ENCODE peak calls at places on chromosome 22, in eight cellular contexts. One of them, this sample, is unnamed.

GRCh38 chr22:45527456-45527855 is 24.8 kb downstream of the FBLN1 start:
- DNase-seq in stimulated activated CD4-positive, alpha-beta T cell treated with anti-CD3 and anti-CD28 coated beads, Interleukin-4, amount 100 ng/mL, for 48 hours: no peak
- DNase-seq in activated CD8-positive, alpha-beta memory T cell treated with anti-CD3 and anti-CD28 coated beads, Interleukin-2, amount 50 U/mL, for 48 hours: no peak
- DNase-seq in naive B cell: no peak
- DNase-seq in tibial artery: no peak
- DNase-seq in H9: no peak
- DNase-seq in mucosa of gallbladder: no peak
- DNase-seq in AG04450: no peak
- DNase-seq in this sample: no peak

GRCh38 chr22:42065408-42066132 is 5.0 kb downstream of the NAGA start:
- DNase-seq in AG04450: no peak
- DNase-seq in activated CD8-positive, alpha-beta memory T cell treated with anti-CD3 and anti-CD28 coated beads, Interleukin-2, amount 50 U/mL, for 48 hours: peak
- DNase-seq in mucosa of gallbladder: no peak
- DNase-seq in tibial artery: no peak
- DNase-seq in naive B cell: no peak
- DNase-seq in stimulated activated CD4-positive, alpha-beta T cell treated with anti-CD3 and anti-CD28 coated beads, Interleukin-4, amount 100 ng/mL, for 48 hours: no peak
- DNase-seq in H9: peak
- DNase-seq in this sample: no peak

GRCh38 chr22:26589367-26589844 is 526 bp downstream of the TPST2 start:
- DNase-seq in tibial artery: no peak
- DNase-seq in naive B cell: peak
- DNase-seq in mucosa of gallbladder: peak
- DNase-seq in AG04450: no peak
- DNase-seq in activated CD8-positive, alpha-beta memory T cell treated with anti-CD3 and anti-CD28 coated beads, Interleukin-2, amount 50 U/mL, for 48 hours: peak
- DNase-seq in stimulated activated CD4-positive, alpha-beta T cell treated with anti-CD3 and anti-CD28 coated beads, Interleukin-4, amount 100 ng/mL, for 48 hours: no peak
- DNase-seq in H9: no peak
- DNase-seq in this sample: peak

GRCh38 chr22:28780296-28780695 is 7.8 kb downstream of the CCDC117 start:
- DNase-seq in mucosa of gallbladder: no peak
- DNase-seq in stimulated activated CD4-positive, alpha-beta T cell treated with anti-CD3 and anti-CD28 coated beads, Interleukin-4, amount 100 ng/mL, for 48 hours: no peak
- DNase-seq in naive B cell: no peak
- DNase-seq in H9: no peak
- DNase-seq in AG04450: no peak
- DNase-seq in activated CD8-positive, alpha-beta memory T cell treated with anti-CD3 and anti-CD28 coated beads, Interleukin-2, amount 50 U/mL, for 48 hours: no peak
- DNase-seq in tibial artery: no peak
- DNase-seq in this sample: no peak

GRCh38 chr22:22210375-22210774 is 34.2 kb upstream of the VPREB1 start:
- DNase-seq in tibial artery: no peak
- DNase-seq in H9: no peak
- DNase-seq in activated CD8-positive, alpha-beta memory T cell treated with anti-CD3 and anti-CD28 coated beads, Interleukin-2, amount 50 U/mL, for 48 hours: peak
- DNase-seq in mucosa of gallbladder: no peak
- DNase-seq in naive B cell: no peak
- DNase-seq in stimulated activated CD4-positive, alpha-beta T cell treated with anti-CD3 and anti-CD28 coated beads, Interleukin-4, amount 100 ng/mL, for 48 hours: peak
- DNase-seq in AG04450: peak
- DNase-seq in this sample: no peak

GRCh38 chr22:36797988-36798670 is 18.7 kb downstream of the PVALB start:
- DNase-seq in naive B cell: no peak
- DNase-seq in tibial artery: no peak
- DNase-seq in mucosa of gallbladder: no peak
- DNase-seq in H9: no peak
- DNase-seq in AG04450: no peak
- DNase-seq in activated CD8-positive, alpha-beta memory T cell treated with anti-CD3 and anti-CD28 coated beads, Interleukin-2, amount 50 U/mL, for 48 hours: no peak
- DNase-seq in stimulated activated CD4-positive, alpha-beta T cell treated with anti-CD3 and anti-CD28 coated beads, Interleukin-4, amount 100 ng/mL, for 48 hours: no peak
- DNase-seq in this sample: no peak

GRCh38 chr22:43867839-43868652 is 5.7 kb upstream of the SULT4A1 start:
- DNase-seq in tibial artery: no peak
- DNase-seq in AG04450: peak
- DNase-seq in mucosa of gallbladder: peak
- DNase-seq in activated CD8-positive, alpha-beta memory T cell treated with anti-CD3 and anti-CD28 coated beads, Interleukin-2, amount 50 U/mL, for 48 hours: no peak
- DNase-seq in H9: peak
- DNase-seq in stimulated activated CD4-positive, alpha-beta T cell treated with anti-CD3 and anti-CD28 coated beads, Interleukin-4, amount 100 ng/mL, for 48 hours: no peak
- DNase-seq in naive B cell: no peak
- DNase-seq in this sample: peak

GRCh38 chr22:43859621-43860020 is 2.7 kb downstream of the SULT4A1 start:
- DNase-seq in H9: peak
- DNase-seq in tibial artery: no peak
- DNase-seq in mucosa of gallbladder: no peak
- DNase-seq in stimulated activated CD4-positive, alpha-beta T cell treated with anti-CD3 and anti-CD28 coated beads, Interleukin-4, amount 100 ng/mL, for 48 hours: no peak
- DNase-seq in activated CD8-positive, alpha-beta memory T cell treated with anti-CD3 and anti-CD28 coated beads, Interleukin-2, amount 50 U/mL, for 48 hours: no peak
- DNase-seq in AG04450: no peak
- DNase-seq in naive B cell: no peak
- DNase-seq in this sample: no peak

GRCh38 chr22:17974087-17974486 is 50.3 kb downstream of the MICAL3 start:
- DNase-seq in stimulated activated CD4-positive, alpha-beta T cell treated with anti-CD3 and anti-CD28 coated beads, Interleukin-4, amount 100 ng/mL, for 48 hours: no peak
- DNase-seq in H9: no peak
- DNase-seq in AG04450: no peak
- DNase-seq in naive B cell: no peak
- DNase-seq in tibial artery: no peak
- DNase-seq in activated CD8-positive, alpha-beta memory T cell treated with anti-CD3 and anti-CD28 coated beads, Interleukin-2, amount 50 U/mL, for 48 hours: no peak
- DNase-seq in mucosa of gallbladder: no peak
- DNase-seq in this sample: no peak

GRCh38 chr22:39928556-39929401 is 27.9 kb downstream of the GRAP2 start:
- DNase-seq in H9: no peak
- DNase-seq in AG04450: no peak
- DNase-seq in activated CD8-positive, alpha-beta memory T cell treated with anti-CD3 and anti-CD28 coated beads, Interleukin-2, amount 50 U/mL, for 48 hours: no peak
- DNase-seq in mucosa of gallbladder: no peak
- DNase-seq in stimulated activated CD4-positive, alpha-beta T cell treated with anti-CD3 and anti-CD28 coated beads, Interleukin-4, amount 100 ng/mL, for 48 hours: no peak
- DNase-seq in naive B cell: no peak
- DNase-seq in tibial artery: no peak
- DNase-seq in this sample: no peak

GRCh38 chr22:49929553-49929979 is 11.1 kb downstream of the CRELD2 start:
- DNase-seq in AG04450: no peak
- DNase-seq in naive B cell: peak
- DNase-seq in H9: peak
- DNase-seq in mucosa of gallbladder: no peak
- DNase-seq in activated CD8-positive, alpha-beta memory T cell treated with anti-CD3 and anti-CD28 coated beads, Interleukin-2, amount 50 U/mL, for 48 hours: peak
- DNase-seq in stimulated activated CD4-positive, alpha-beta T cell treated with anti-CD3 and anti-CD28 coated beads, Interleukin-4, amount 100 ng/mL, for 48 hours: peak
- DNase-seq in tibial artery: no peak
- DNase-seq in this sample: peak

GRCh38 chr22:21816787-21817496 is 50.5 kb downstream of the MAPK1 start:
- DNase-seq in tibial artery: no peak
- DNase-seq in H9: no peak
- DNase-seq in naive B cell: peak
- DNase-seq in stimulated activated CD4-positive, alpha-beta T cell treated with anti-CD3 and anti-CD28 coated beads, Interleukin-4, amount 100 ng/mL, for 48 hours: no peak
- DNase-seq in mucosa of gallbladder: peak
- DNase-seq in AG04450: peak
- DNase-seq in activated CD8-positive, alpha-beta memory T cell treated with anti-CD3 and anti-CD28 coated beads, Interleukin-2, amount 50 U/mL, for 48 hours: no peak
- DNase-seq in this sample: no peak

GRCh38 chr22:40547729-40548143 is 88.8 kb downstream of the MRTFA start:
- DNase-seq in tibial artery: no peak
- DNase-seq in stimulated activated CD4-positive, alpha-beta T cell treated with anti-CD3 and anti-CD28 coated beads, Interleukin-4, amount 100 ng/mL, for 48 hours: no peak
- DNase-seq in AG04450: no peak
- DNase-seq in activated CD8-positive, alpha-beta memory T cell treated with anti-CD3 and anti-CD28 coated beads, Interleukin-2, amount 50 U/mL, for 48 hours: no peak
- DNase-seq in H9: no peak
- DNase-seq in naive B cell: no peak
- DNase-seq in mucosa of gallbladder: no peak
- DNase-seq in this sample: no peak

GRCh38 chr22:42959472-42960145 is 55.3 kb downstream of the PACSIN2 start:
- DNase-seq in stimulated activated CD4-positive, alpha-beta T cell treated with anti-CD3 and anti-CD28 coated beads, Interleukin-4, amount 100 ng/mL, for 48 hours: no peak
- DNase-seq in naive B cell: no peak
- DNase-seq in activated CD8-positive, alpha-beta memory T cell treated with anti-CD3 and anti-CD28 coated beads, Interleukin-2, amount 50 U/mL, for 48 hours: no peak
- DNase-seq in H9: no peak
- DNase-seq in tibial artery: peak
- DNase-seq in mucosa of gallbladder: peak
- DNase-seq in AG04450: peak
- DNase-seq in this sample: no peak

GRCh38 chr22:23530766-23531282 is 49.3 kb downstream of the IGLL1 start:
- DNase-seq in activated CD8-positive, alpha-beta memory T cell treated with anti-CD3 and anti-CD28 coated beads, Interleukin-2, amount 50 U/mL, for 48 hours: no peak
- DNase-seq in H9: peak
- DNase-seq in stimulated activated CD4-positive, alpha-beta T cell treated with anti-CD3 and anti-CD28 coated beads, Interleukin-4, amount 100 ng/mL, for 48 hours: no peak
- DNase-seq in AG04450: no peak
- DNase-seq in mucosa of gallbladder: no peak
- DNase-seq in tibial artery: no peak
- DNase-seq in naive B cell: no peak
- DNase-seq in this sample: no peak

GRCh38 chr22:28442951-28443876 is 236.4 kb downstream of the TTC28 start:
- DNase-seq in naive B cell: no peak
- DNase-seq in tibial artery: peak
- DNase-seq in AG04450: no peak
- DNase-seq in stimulated activated CD4-positive, alpha-beta T cell treated with anti-CD3 and anti-CD28 coated beads, Interleukin-4, amount 100 ng/mL, for 48 hours: no peak
- DNase-seq in mucosa of gallbladder: peak
- DNase-seq in activated CD8-positive, alpha-beta memory T cell treated with anti-CD3 and anti-CD28 coated beads, Interleukin-2, amount 50 U/mL, for 48 hours: peak
- DNase-seq in H9: peak
- DNase-seq in this sample: peak

GRCh38 chr22:45671051-45671782 is 417 bp upstream of the ATXN10 start:
- DNase-seq in AG04450: no peak
- DNase-seq in H9: peak
- DNase-seq in naive B cell: no peak
- DNase-seq in stimulated activated CD4-positive, alpha-beta T cell treated with anti-CD3 and anti-CD28 coated beads, Interleukin-4, amount 100 ng/mL, for 48 hours: no peak
- DNase-seq in tibial artery: no peak
- DNase-seq in mucosa of gallbladder: no peak
- DNase-seq in activated CD8-positive, alpha-beta memory T cell treated with anti-CD3 and anti-CD28 coated beads, Interleukin-2, amount 50 U/mL, for 48 hours: no peak
- DNase-seq in this sample: peak

GRCh38 chr22:42648368-42649260 is 578 bp downstream of the CYB5R3 start:
- DNase-seq in mucosa of gallbladder: peak
- DNase-seq in naive B cell: no peak
- DNase-seq in AG04450: no peak
- DNase-seq in tibial artery: peak
- DNase-seq in H9: no peak
- DNase-seq in activated CD8-positive, alpha-beta memory T cell treated with anti-CD3 and anti-CD28 coated beads, Interleukin-2, amount 50 U/mL, for 48 hours: no peak
- DNase-seq in stimulated activated CD4-positive, alpha-beta T cell treated with anti-CD3 and anti-CD28 coated beads, Interleukin-4, amount 100 ng/mL, for 48 hours: peak
- DNase-seq in this sample: no peak

GRCh38 chr22:35430897-35431322 is 31.0 kb downstream of the MCM5 start:
- DNase-seq in tibial artery: peak
- DNase-seq in AG04450: peak
- DNase-seq in mucosa of gallbladder: peak
- DNase-seq in naive B cell: peak
- DNase-seq in activated CD8-positive, alpha-beta memory T cell treated with anti-CD3 and anti-CD28 coated beads, Interleukin-2, amount 50 U/mL, for 48 hours: peak
- DNase-seq in H9: peak
- DNase-seq in stimulated activated CD4-positive, alpha-beta T cell treated with anti-CD3 and anti-CD28 coated beads, Interleukin-4, amount 100 ng/mL, for 48 hours: peak
- DNase-seq in this sample: peak

GRCh38 chr22:45359627-45360026 is 49.9 kb downstream of the FAM118A start:
- DNase-seq in tibial artery: no peak
- DNase-seq in AG04450: no peak
- DNase-seq in naive B cell: no peak
- DNase-seq in stimulated activated CD4-positive, alpha-beta T cell treated with anti-CD3 and anti-CD28 coated beads, Interleukin-4, amount 100 ng/mL, for 48 hours: no peak
- DNase-seq in mucosa of gallbladder: no peak
- DNase-seq in H9: no peak
- DNase-seq in activated CD8-positive, alpha-beta memory T cell treated with anti-CD3 and anti-CD28 coated beads, Interleukin-2, amount 50 U/mL, for 48 hours: no peak
- DNase-seq in this sample: no peak

GRCh38 chr22:36377022-36377631 is 10.6 kb downstream of the MYH9 start:
- DNase-seq in H9: no peak
- DNase-seq in naive B cell: peak
- DNase-seq in tibial artery: no peak
- DNase-seq in stimulated activated CD4-positive, alpha-beta T cell treated with anti-CD3 and anti-CD28 coated beads, Interleukin-4, amount 100 ng/mL, for 48 hours: no peak
- DNase-seq in AG04450: no peak
- DNase-seq in mucosa of gallbladder: no peak
- DNase-seq in activated CD8-positive, alpha-beta memory T cell treated with anti-CD3 and anti-CD28 coated beads, Interleukin-2, amount 50 U/mL, for 48 hours: no peak
- DNase-seq in this sample: no peak

GRCh38 chr22:22344430-22344829 is 99.8 kb downstream of the VPREB1 start:
- DNase-seq in naive B cell: no peak
- DNase-seq in AG04450: no peak
- DNase-seq in stimulated activated CD4-positive, alpha-beta T cell treated with anti-CD3 and anti-CD28 coated beads, Interleukin-4, amount 100 ng/mL, for 48 hours: no peak
- DNase-seq in mucosa of gallbladder: no peak
- DNase-seq in activated CD8-positive, alpha-beta memory T cell treated with anti-CD3 and anti-CD28 coated beads, Interleukin-2, amount 50 U/mL, for 48 hours: no peak
- DNase-seq in tibial artery: no peak
- DNase-seq in H9: no peak
- DNase-seq in this sample: no peak

GRCh38 chr22:25068701-25069100 is 116.2 kb downstream of the KIAA1671 start:
- DNase-seq in stimulated activated CD4-positive, alpha-beta T cell treated with anti-CD3 and anti-CD28 coated beads, Interleukin-4, amount 100 ng/mL, for 48 hours: no peak
- DNase-seq in AG04450: no peak
- DNase-seq in naive B cell: no peak
- DNase-seq in H9: no peak
- DNase-seq in tibial artery: no peak
- DNase-seq in mucosa of gallbladder: no peak
- DNase-seq in activated CD8-positive, alpha-beta memory T cell treated with anti-CD3 and anti-CD28 coated beads, Interleukin-2, amount 50 U/mL, for 48 hours: no peak
- DNase-seq in this sample: no peak

GRCh38 chr22:32544953-32545558 is 70.4 kb downstream of the FBXO7 start:
- DNase-seq in mucosa of gallbladder: no peak
- DNase-seq in naive B cell: no peak
- DNase-seq in activated CD8-positive, alpha-beta memory T cell treated with anti-CD3 and anti-CD28 coated beads, Interleukin-2, amount 50 U/mL, for 48 hours: no peak
- DNase-seq in tibial artery: no peak
- DNase-seq in H9: no peak
- DNase-seq in AG04450: no peak
- DNase-seq in stimulated activated CD4-positive, alpha-beta T cell treated with anti-CD3 and anti-CD28 coated beads, Interleukin-4, amount 100 ng/mL, for 48 hours: no peak
- DNase-seq in this sample: no peak

GRCh38 chr22:36435516-36436415 is 45.7 kb downstream of the TXN2 start:
- DNase-seq in tibial artery: no peak
- DNase-seq in H9: peak
- DNase-seq in mucosa of gallbladder: peak
- DNase-seq in stimulated activated CD4-positive, alpha-beta T cell treated with anti-CD3 and anti-CD28 coated beads, Interleukin-4, amount 100 ng/mL, for 48 hours: peak
- DNase-seq in AG04450: no peak
- DNase-seq in naive B cell: peak
- DNase-seq in activated CD8-positive, alpha-beta memory T cell treated with anti-CD3 and anti-CD28 coated beads, Interleukin-2, amount 50 U/mL, for 48 hours: peak
- DNase-seq in this sample: no peak

GRCh38 chr22:29827091-29827490 is 11.0 kb downstream of the ASCC2 start:
- DNase-seq in naive B cell: no peak
- DNase-seq in H9: no peak
- DNase-seq in activated CD8-positive, alpha-beta memory T cell treated with anti-CD3 and anti-CD28 coated beads, Interleukin-2, amount 50 U/mL, for 48 hours: no peak
- DNase-seq in stimulated activated CD4-positive, alpha-beta T cell treated with anti-CD3 and anti-CD28 coated beads, Interleukin-4, amount 100 ng/mL, for 48 hours: no peak
- DNase-seq in tibial artery: no peak
- DNase-seq in AG04450: no peak
- DNase-seq in mucosa of gallbladder: no peak
- DNase-seq in this sample: no peak

GRCh38 chr22:33842421-33843094 is 77.7 kb downstream of the LARGE1 start:
- DNase-seq in naive B cell: no peak
- DNase-seq in AG04450: no peak
- DNase-seq in H9: no peak
- DNase-seq in tibial artery: no peak
- DNase-seq in activated CD8-positive, alpha-beta memory T cell treated with anti-CD3 and anti-CD28 coated beads, Interleukin-2, amount 50 U/mL, for 48 hours: no peak
- DNase-seq in mucosa of gallbladder: no peak
- DNase-seq in stimulated activated CD4-positive, alpha-beta T cell treated with anti-CD3 and anti-CD28 coated beads, Interleukin-4, amount 100 ng/mL, for 48 hours: no peak
- DNase-seq in this sample: no peak

GRCh38 chr22:35418088-35418487 is 18.1 kb downstream of the MCM5 start:
- DNase-seq in AG04450: no peak
- DNase-seq in activated CD8-positive, alpha-beta memory T cell treated with anti-CD3 and anti-CD28 coated beads, Interleukin-2, amount 50 U/mL, for 48 hours: no peak
- DNase-seq in H9: no peak
- DNase-seq in mucosa of gallbladder: no peak
- DNase-seq in stimulated activated CD4-positive, alpha-beta T cell treated with anti-CD3 and anti-CD28 coated beads, Interleukin-4, amount 100 ng/mL, for 48 hours: no peak
- DNase-seq in naive B cell: no peak
- DNase-seq in tibial artery: no peak
- DNase-seq in this sample: no peak

GRCh38 chr22:27810566-27810965 is 9.0 kb upstream of the MN1 start:
- DNase-seq in H9: no peak
- DNase-seq in activated CD8-positive, alpha-beta memory T cell treated with anti-CD3 and anti-CD28 coated beads, Interleukin-2, amount 50 U/mL, for 48 hours: no peak
- DNase-seq in tibial artery: peak
- DNase-seq in mucosa of gallbladder: peak
- DNase-seq in stimulated activated CD4-positive, alpha-beta T cell treated with anti-CD3 and anti-CD28 coated beads, Interleukin-4, amount 100 ng/mL, for 48 hours: no peak
- DNase-seq in naive B cell: no peak
- DNase-seq in AG04450: peak
- DNase-seq in this sample: no peak

GRCh38 chr22:49600891-49601431 is 226.7 kb downstream of the BRD1 start:
- DNase-seq in AG04450: no peak
- DNase-seq in activated CD8-positive, alpha-beta memory T cell treated with anti-CD3 and anti-CD28 coated beads, Interleukin-2, amount 50 U/mL, for 48 hours: no peak
- DNase-seq in H9: no peak
- DNase-seq in mucosa of gallbladder: no peak
- DNase-seq in stimulated activated CD4-positive, alpha-beta T cell treated with anti-CD3 and anti-CD28 coated beads, Interleukin-4, amount 100 ng/mL, for 48 hours: no peak
- DNase-seq in naive B cell: no peak
- DNase-seq in tibial artery: no peak
- DNase-seq in this sample: no peak

GRCh38 chr22:49148895-49149418 is 678.7 kb downstream of the BRD1 start:
- DNase-seq in stimulated activated CD4-positive, alpha-beta T cell treated with anti-CD3 and anti-CD28 coated beads, Interleukin-4, amount 100 ng/mL, for 48 hours: no peak
- DNase-seq in activated CD8-positive, alpha-beta memory T cell treated with anti-CD3 and anti-CD28 coated beads, Interleukin-2, amount 50 U/mL, for 48 hours: no peak
- DNase-seq in mucosa of gallbladder: no peak
- DNase-seq in H9: no peak
- DNase-seq in AG04450: no peak
- DNase-seq in naive B cell: no peak
- DNase-seq in tibial artery: no peak
- DNase-seq in this sample: no peak

GRCh38 chr22:49334976-49335375 is 492.7 kb downstream of the BRD1 start:
- DNase-seq in mucosa of gallbladder: peak
- DNase-seq in stimulated activated CD4-positive, alpha-beta T cell treated with anti-CD3 and anti-CD28 coated beads, Interleukin-4, amount 100 ng/mL, for 48 hours: no peak
- DNase-seq in H9: no peak
- DNase-seq in naive B cell: no peak
- DNase-seq in AG04450: no peak
- DNase-seq in activated CD8-positive, alpha-beta memory T cell treated with anti-CD3 and anti-CD28 coated beads, Interleukin-2, amount 50 U/mL, for 48 hours: peak
- DNase-seq in tibial artery: no peak
- DNase-seq in this sample: no peak

GRCh38 chr22:29475550-29475949 is 4.5 kb upstream of the NEFH start:
- DNase-seq in naive B cell: peak
- DNase-seq in stimulated activated CD4-positive, alpha-beta T cell treated with anti-CD3 and anti-CD28 coated beads, Interleukin-4, amount 100 ng/mL, for 48 hours: no peak
- DNase-seq in mucosa of gallbladder: no peak
- DNase-seq in AG04450: no peak
- DNase-seq in H9: no peak
- DNase-seq in tibial artery: no peak
- DNase-seq in activated CD8-positive, alpha-beta memory T cell treated with anti-CD3 and anti-CD28 coated beads, Interleukin-2, amount 50 U/mL, for 48 hours: no peak
- DNase-seq in this sample: no peak

GRCh38 chr22:46750530-46750800 is 12.0 kb upstream of the TBC1D22A start:
- DNase-seq in stimulated activated CD4-positive, alpha-beta T cell treated with anti-CD3 and anti-CD28 coated beads, Interleukin-4, amount 100 ng/mL, for 48 hours: no peak
- DNase-seq in tibial artery: no peak
- DNase-seq in activated CD8-positive, alpha-beta memory T cell treated with anti-CD3 and anti-CD28 coated beads, Interleukin-2, amount 50 U/mL, for 48 hours: no peak
- DNase-seq in H9: no peak
- DNase-seq in mucosa of gallbladder: no peak
- DNase-seq in AG04450: no peak
- DNase-seq in naive B cell: no peak
- DNase-seq in this sample: no peak

This sample was measured in progenitor cell of endocrine pancreas.